ENCODE peak calls at places on chromosomes 16 and 17, in ten cellular contexts. I is A549; U is stimulated activated naive CD8-positive, alpha-beta T cell treated with anti-CD3 and anti-CD28 coated beads, Interleukin-15, amount 100 ng/mL, for 72 hours; O is suprapubic skin; Y is HEK293T; S is activated naive CD8-positive, alpha-beta T cell treated with anti-CD3 and anti-CD28 coated beads for 36 hours; D is fibroblast of the conjunctiva; N is stimulated activated CD4-positive, alpha-beta T cell treated with anti-CD3 and anti-CD28 coated beads, Interleukin-4, amount 100 ng/mL, for 4 hours; P is GM23248; R is CD4-positive, alpha-beta T cell. Q is an unnamed sample.

GRCh38 chr16:48535831-48536599 is 74.0 kb downstream of the N4BP1 start:
- DNase-seq in D (peak), N (no peak), S (peak), O (no peak), I (no peak), Y (no peak), P (peak), R (no peak), U (peak), Q (peak)

GRCh38 chr16:72537684-72538083 is 365.7 kb upstream of the PMFBP1 start:
- DNase-seq in U (no peak), P (peak), D (no peak), I (no peak), S (no peak), O (no peak), N (no peak), Y (no peak), R (no peak), Q (no peak)

GRCh38 chr16:89670496-89671431 is 13.1 kb downstream of the SPATA33 start:
- DNase-seq in I (no peak), U (no peak), S (no peak), D (no peak), O (no peak), Y (no peak), R (no peak), N (no peak), P (peak), Q (no peak)

GRCh38 chr17:62616993-62617893 is 10.2 kb upstream of the MRC2 start:
- DNase-seq in U (no peak), P (peak), R (no peak), Y (no peak), I (no peak), D (no peak), N (no peak), O (no peak), S (no peak), Q (no peak)

GRCh38 chr17:55420776-55421178 is 858 bp downstream of the MMD start:
- DNase-seq in I (no peak), S (peak), R (peak), D (no peak), U (peak), P (peak), N (peak), Y (peak), O (peak), Q (peak)

GRCh38 chr16:2603165-2604015 is 65.6 kb downstream of the PDPK1 start:
- DNase-seq in O (peak), N (peak), S (peak), I (peak), U (peak), D (peak), R (peak), Y (peak), P (peak), Q (peak)

GRCh38 chr16:88681084-88681680 is 5.1 kb downstream of the SNAI3 start:
- DNase-seq in D (no peak), S (peak), I (peak), R (peak), U (no peak), N (no peak), Y (peak), O (no peak), P (no peak), Q (no peak)

GRCh38 chr17:81858967-81859905 is 1.1 kb downstream of the P4HB start:
- DNase-seq in R (no peak), P (peak), N (no peak), Y (no peak), O (no peak), U (no peak), D (no peak), S (no peak), I (no peak), Q (no peak)

GRCh38 chr17:44956076-44956475 is 8.5 kb upstream of the KIF18B start:
- DNase-seq in I (no peak), N (no peak), R (no peak), O (no peak), P (no peak), Y (no peak), S (no peak), U (no peak), D (no peak), Q (no peak)

GRCh38 chr17:5555254-5555653 is 29.1 kb downstream of the NLRP1 start:
- DNase-seq in P (peak), I (no peak), D (no peak), U (no peak), N (no peak), S (no peak), O (no peak), R (no peak), Y (peak), Q (peak)